ENCODE peak calls at places on chromosomes 7 and 10, in five cellular contexts. U is amniotic stem cell, O is GM20000, P is osteocyte, C is NCI-H226. K is an unnamed sample.

GRCh38 chr7:29995652-29996051 is 6.1 kb upstream of the SCRN1 start:
- DNase-seq in C (peak), O (no peak), U (no peak), P (no peak), K (no peak)

GRCh38 chr10:69696073-69696731 is 66.2 kb downstream of the FAM241B start:
- DNase-seq in C (peak), U (peak), P (no peak), O (peak), K (no peak)

GRCh38 chr10:118965636-118966035 is 63.9 kb upstream of the NANOS1 start:
- DNase-seq in O (no peak), C (no peak), U (no peak), P (no peak), K (no peak)

GRCh38 chr10:124731551-124731950 is 12.6 kb downstream of the FAM53B start:
- DNase-seq in C (no peak), O (no peak), U (no peak), P (no peak), K (no peak)

GRCh38 chr7:105796365-105796764 is 80.0 kb downstream of the ATXN7L1 start:
- DNase-seq in P (no peak), U (no peak), C (no peak), O (no peak), K (no peak)

GRCh38 chr7:66839814-66840213 is 81.2 kb upstream of the TMEM248 start:
- DNase-seq in U (no peak), C (no peak), O (no peak), P (no peak), K (no peak)

GRCh38 chr7:151403764-151404163 is 6.1 kb downstream of the WDR86 start:
- DNase-seq in O (no peak), C (no peak), P (no peak), U (no peak), K (no peak)

GRCh38 chr10:121595806-121596667 is 2.2 kb downstream of the FGFR2 start:
- DNase-seq in O (no peak), U (no peak), C (no peak), P (no peak), K (peak)

GRCh38 chr7:8325067-8325466 is 63.1 kb upstream of the ICA1 start:
- DNase-seq in P (no peak), C (no peak), U (no peak), O (no peak), K (no peak)

GRCh38 chr7:155458317-155459132 is 596 bp downstream of the EN2 start:
- DNase-seq in C (no peak), P (no peak), U (no peak), O (peak), K (no peak)

GRCh38 chr7:151246161-151247015 is 2.1 kb downstream of the SMARCD3 start:
- DNase-seq in O (no peak), C (no peak), P (no peak), U (no peak), K (no peak)

GRCh38 chr7:28155964-28156363 is 24.6 kb downstream of the JAZF1 start:
- DNase-seq in C (peak), U (no peak), P (no peak), O (no peak), K (no peak)

GRCh38 chr10:103581499-103581898 is 88.0 kb downstream of the NEURL1 start:
- DNase-seq in P (no peak), O (no peak), C (no peak), U (no peak), K (no peak)

GRCh38 chr7:106089647-106090046 is 22.5 kb downstream of the SYPL1 start:
- DNase-seq in U (no peak), O (no peak), P (no peak), C (no peak), K (no peak)

GRCh38 chr10:12539350-12540164 is 190.2 kb downstream of the CAMK1D start:
- DNase-seq in C (no peak), P (no peak), U (no peak), O (no peak), K (peak)